ENCODE peak calls at places on chromosomes 5 and 9, in eight cellular contexts. O is endothelial cell of umbilical vein, V is HepG2, R is keratinocyte, T is astrocyte, J is SK-N-SH, F is fibroblast of lung, L is neural progenitor cell. H is an unnamed sample.

GRCh38 chr5:139183502-139183901 is 14.7 kb downstream of the SIL1 start:
- DNase-seq in O (no peak), V (no peak), R (no peak), T (no peak), J (no peak), F (no peak), L (no peak), H (no peak)

GRCh38 chr5:175897285-175897684 is 25.9 kb downstream of the CPLX2 start:
- DNase-seq in O (no peak), V (no peak), R (no peak), T (no peak), J (no peak), F (no peak), L (no peak), H (no peak)

GRCh38 chr9:98451576-98451975 is 196.1 kb upstream of the TBC1D2 start:
- DNase-seq in O (no peak), V (no peak), R (no peak), T (no peak), J (no peak), F (no peak), L (no peak), H (no peak)

GRCh38 chr9:120619751-120620655 is 40.0 kb upstream of the CDK5RAP2 start:
- DNase-seq in O (peak; percentile 81), V (peak; percentile 56), R (no peak), T (peak; percentile 50), J (peak; percentile 67), F (peak; percentile 54), L (peak; percentile 74), H (peak; percentile 88)

GRCh38 chr9:95105519-95106287 is 211.8 kb downstream of the FANCC start:
- DNase-seq in O (no peak), V (no peak), R (peak; percentile 81), T (no peak), J (no peak), F (no peak), L (no peak), H (no peak)

GRCh38 chr5:114649878-114650277 is 288.0 kb downstream of the KCNN2 start:
- DNase-seq in O (no peak), V (no peak), R (no peak), T (no peak), J (no peak), F (no peak), L (no peak), H (no peak)

GRCh38 chr9:136237486-136238341 is 7.9 kb downstream of the QSOX2 start:
- DNase-seq in O (no peak), V (no peak), R (no peak), T (no peak), J (no peak), F (no peak), L (no peak), H (peak; percentile 80)

GRCh38 chr9:23824241-23825142 is 1.5 kb downstream of the ELAVL2 start:
- DNase-seq in O (no peak), V (no peak), R (no peak), T (peak; percentile 13), J (peak; percentile 52), F (peak; percentile 36), L (peak; percentile 90), H (no peak)

GRCh38 chr9:105295986-105296385 is 51.5 kb downstream of the SLC44A1 start:
- DNase-seq in O (peak; percentile 24), V (no peak), R (no peak), T (no peak), J (no peak), F (peak; percentile 12), L (peak; percentile 45), H (no peak)

GRCh38 chr5:3534997-3535396 is 60.6 kb upstream of the IRX1 start:
- DNase-seq in O (no peak), V (no peak), R (no peak), T (no peak), J (no peak), F (no peak), L (no peak), H (no peak)

GRCh38 chr9:134624827-134625181 is 16.8 kb upstream of the COL5A1 start:
- DNase-seq in O (peak; percentile 42), V (no peak), R (no peak), T (peak; percentile 89), J (no peak), F (peak; percentile 94), L (no peak), H (no peak)

GRCh38 chr5:81718300-81718699 is 32.6 kb downstream of the SSBP2 start:
- DNase-seq in O (peak; percentile 85), V (no peak), R (no peak), T (no peak), J (no peak), F (no peak), L (peak; percentile 52), H (no peak)

GRCh38 chr9:95627802-95628201 is 111.0 kb upstream of the PTCH1 start:
- DNase-seq in O (peak; percentile 52), V (no peak), R (no peak), T (peak; percentile 12), J (no peak), F (peak; percentile 33), L (no peak), H (no peak)

GRCh38 chr5:118377420-118377819 is 610.9 kb downstream of the DTWD2 start:
- DNase-seq in O (no peak), V (no peak), R (no peak), T (no peak), J (no peak), F (no peak), L (no peak), H (no peak)

GRCh38 chr5:53779541-53779981 is 219.1 kb downstream of the NDUFS4 start:
- DNase-seq in O (peak; percentile 67), V (no peak), R (no peak), T (peak; percentile 52), J (peak; percentile 7), F (peak; percentile 61), L (peak; percentile 23), H (no peak)

GRCh38 chr9:134057751-134058701 is 9.8 kb downstream of the BRD3 start:
- DNase-seq in O (no peak), V (peak; percentile 77), R (no peak), T (no peak), J (no peak), F (no peak), L (peak; percentile 14), H (no peak)

GRCh38 chr5:170907758-170908157 is 45.9 kb downstream of the RANBP17 start:
- DNase-seq in O (no peak), V (no peak), R (no peak), T (peak; percentile 81), J (no peak), F (peak; percentile 84), L (no peak), H (peak; percentile 67)

GRCh38 chr9:71748280-71748743 is 20.0 kb downstream of the CEMIP2 start:
- DNase-seq in O (peak; percentile 87), V (no peak), R (no peak), T (peak; percentile 96), J (no peak), F (peak; percentile 96), L (no peak), H (no peak)

GRCh38 chr5:129216001-129216400 is 121.5 kb downstream of the ISOC1 start:
- DNase-seq in O (no peak), V (no peak), R (no peak), T (no peak), J (no peak), F (no peak), L (no peak), H (no peak)

GRCh38 chr9:89676281-89676680 is 71.5 kb downstream of the GADD45G start:
- DNase-seq in O (no peak), V (no peak), R (no peak), T (no peak), J (peak; percentile 56), F (no peak), L (no peak), H (no peak)

GRCh38 chr9:105290401-105290800 is 46.0 kb downstream of the SLC44A1 start:
- DNase-seq in O (no peak), V (no peak), R (no peak), T (peak; percentile 33), J (no peak), F (peak; percentile 36), L (no peak), H (no peak)

GRCh38 chr5:90606539-90606938 is 47.9 kb downstream of the ADGRV1 start:
- DNase-seq in O (no peak), V (peak; percentile 14), R (no peak), T (no peak), J (no peak), F (no peak), L (peak; percentile 16), H (no peak)
- H3K4me2 ChIP-seq in O (no peak overlapping the region), V (no peak overlapping the region), R (no peak overlapping the region), T (no peak overlapping the region), J (no peak overlapping the region), F (no peak overlapping the region), L (no peak overlapping the region), H (no peak overlapping the region)

GRCh38 chr5:179264641-179265528 is 80.4 kb downstream of the ADAMTS2 start:
- DNase-seq in O (no peak), V (peak; percentile 41), R (no peak), T (no peak), J (peak; percentile 27), F (no peak), L (no peak), H (no peak)
- H3K9ac ChIP-seq in O (no peak overlapping the region), V (peak overlapping the region; percentile 36), R (no peak overlapping the region), T (peak overlapping the region; percentile 75), J (no peak overlapping the region), F (peak overlapping the region; percentile 79), L (no peak overlapping the region), H (no peak overlapping the region)

DNA sequence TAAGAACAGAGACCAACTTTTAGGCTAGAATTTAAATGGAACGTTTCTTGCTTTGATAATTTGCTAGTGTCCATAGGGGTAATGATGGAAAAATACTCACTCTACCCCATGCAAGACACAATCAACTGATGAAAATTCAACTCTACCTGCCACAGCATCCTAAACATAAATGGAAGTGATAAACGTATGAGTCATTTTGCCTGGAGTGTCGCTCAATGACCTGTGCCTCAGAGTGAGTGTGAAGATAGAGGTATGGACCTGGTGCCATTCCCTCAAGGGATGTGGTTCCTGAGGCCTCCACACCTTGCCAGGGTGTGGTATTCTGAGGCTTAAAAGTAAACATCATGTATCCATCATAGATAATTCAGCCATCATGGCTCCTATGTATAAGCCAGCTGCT is 14.0 kb downstream of the ARL14EPL start:
- DNase-seq in O (no peak), V (no peak), R (no peak), T (no peak), J (no peak), F (no peak), L (no peak), H (no peak)
- H3K4me2 ChIP-seq in O (no peak overlapping the region), V (no peak overlapping the region), R (no peak overlapping the region), T (no peak overlapping the region), J (no peak overlapping the region), F (no peak overlapping the region), L (no peak overlapping the region), H (no peak overlapping the region)

DNA sequence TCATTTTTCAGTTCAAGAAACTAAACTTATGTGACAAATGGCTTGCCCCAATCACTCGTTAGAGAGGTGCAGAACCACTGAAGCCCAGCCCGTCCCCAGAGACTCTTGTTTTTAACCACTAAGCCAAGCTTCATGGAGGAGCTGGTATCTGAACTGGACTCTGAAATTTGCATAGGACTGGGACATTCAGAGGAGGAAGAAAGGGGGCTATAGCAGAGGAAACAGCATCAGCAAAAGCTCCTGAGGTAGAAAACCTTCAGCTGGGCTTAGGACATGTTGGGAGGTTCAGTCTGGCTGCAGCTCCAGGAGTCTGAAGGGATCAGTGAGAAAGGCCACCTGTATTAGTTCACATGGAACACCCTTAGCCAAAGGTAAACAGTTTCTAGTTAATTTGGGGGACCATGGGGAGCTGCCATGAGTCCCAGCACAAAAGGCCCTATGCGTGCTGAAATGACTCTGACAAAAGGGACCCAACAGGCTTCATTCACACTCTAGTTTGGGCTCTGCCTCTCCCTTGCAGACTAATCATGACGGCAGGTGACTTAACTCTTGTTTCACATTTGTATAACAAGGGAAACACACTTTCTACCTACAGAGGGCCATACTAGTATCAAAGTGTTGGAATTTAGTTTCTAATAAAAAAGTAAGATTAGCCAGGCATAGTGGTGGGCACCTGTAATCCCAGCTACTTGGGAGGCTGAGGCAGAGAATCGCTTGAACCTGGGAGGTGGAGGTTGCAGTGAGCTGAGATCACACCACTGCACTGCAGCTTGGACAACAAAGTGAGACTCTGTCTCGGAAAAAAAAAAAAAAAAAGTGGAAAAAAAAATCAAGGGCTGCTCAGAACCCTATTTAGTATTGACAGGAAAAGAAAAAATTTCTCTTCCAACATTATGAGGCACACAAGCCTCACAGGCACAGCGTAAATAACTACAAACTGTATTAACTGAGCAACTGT is 10.2 kb downstream of the FBXO10 start:
- DNase-seq in O (no peak), V (no peak), R (no peak), T (no peak), J (no peak), F (no peak), L (no peak), H (peak; percentile 68)
- H3K9ac ChIP-seq in O (no peak overlapping the region), V (no peak overlapping the region), R (no peak overlapping the region), T (no peak overlapping the region), J (no peak overlapping the region), F (no peak overlapping the region), L (no peak overlapping the region), H (no peak overlapping the region)